ENCODE peak calls at places on chromosomes 7 and 10, in seven cellular contexts. One of them, this sample, is unnamed.

GRCh38 chr7:44244282-44244681 is 43.5 kb downstream of the YKT6 start:
- DNase-seq in neural progenitor cell: peak
- DNase-seq in cardiac muscle cell: peak
- DNase-seq in uterus: no peak
- DNase-seq in CD8-positive, alpha-beta T cell: no peak
- DNase-seq in IMR-90: no peak
- DNase-seq in testis: no peak
- DNase-seq in this sample: no peak

GRCh38 chr7:72161534-72161933 is 250.6 kb downstream of the CALN1 start:
- DNase-seq in neural progenitor cell: peak
- DNase-seq in cardiac muscle cell: no peak
- DNase-seq in uterus: no peak
- DNase-seq in CD8-positive, alpha-beta T cell: no peak
- DNase-seq in IMR-90: no peak
- DNase-seq in testis: no peak
- DNase-seq in this sample: no peak

GRCh38 chr10:65751896-65752295 is 1173.9 kb upstream of the LRRTM3 start:
- DNase-seq in neural progenitor cell: no peak
- DNase-seq in cardiac muscle cell: no peak
- DNase-seq in uterus: no peak
- DNase-seq in CD8-positive, alpha-beta T cell: no peak
- DNase-seq in IMR-90: no peak
- DNase-seq in testis: no peak
- DNase-seq in this sample: no peak

GRCh38 chr7:77426521-77427051 is 10.4 kb upstream of the GSAP start:
- DNase-seq in neural progenitor cell: peak
- DNase-seq in cardiac muscle cell: peak
- DNase-seq in uterus: no peak
- DNase-seq in CD8-positive, alpha-beta T cell: no peak
- DNase-seq in IMR-90: peak
- DNase-seq in testis: no peak
- DNase-seq in this sample: no peak

GRCh38 chr10:70622981-70623844 is 20.7 kb upstream of the PRF1 start:
- DNase-seq in neural progenitor cell: no peak
- DNase-seq in cardiac muscle cell: peak
- DNase-seq in uterus: no peak
- DNase-seq in CD8-positive, alpha-beta T cell: no peak
- DNase-seq in IMR-90: no peak
- DNase-seq in testis: no peak
- DNase-seq in this sample: no peak

GRCh38 chr10:102195301-102195870 is 30.7 kb upstream of the ELOVL3 start:
- DNase-seq in neural progenitor cell: no peak
- DNase-seq in cardiac muscle cell: no peak
- DNase-seq in uterus: no peak
- DNase-seq in CD8-positive, alpha-beta T cell: no peak
- DNase-seq in IMR-90: peak
- DNase-seq in testis: no peak
- DNase-seq in this sample: no peak

GRCh38 chr7:123557016-123557630 is 495 bp downstream of the NDUFA5 start:
- DNase-seq in neural progenitor cell: peak
- DNase-seq in cardiac muscle cell: peak
- DNase-seq in uterus: no peak
- DNase-seq in CD8-positive, alpha-beta T cell: no peak
- DNase-seq in IMR-90: peak
- DNase-seq in testis: peak
- DNase-seq in this sample: no peak

GRCh38 chr7:519974-520458 is 370 bp upstream of the PDGFA start:
- DNase-seq in neural progenitor cell: peak
- DNase-seq in cardiac muscle cell: peak
- DNase-seq in uterus: peak
- DNase-seq in CD8-positive, alpha-beta T cell: no peak
- DNase-seq in IMR-90: peak
- DNase-seq in testis: no peak
- DNase-seq in this sample: peak

GRCh38 chr7:513521-514166 is 6.0 kb downstream of the PDGFA start:
- DNase-seq in neural progenitor cell: no peak
- DNase-seq in cardiac muscle cell: peak
- DNase-seq in uterus: no peak
- DNase-seq in CD8-positive, alpha-beta T cell: no peak
- DNase-seq in IMR-90: peak
- DNase-seq in testis: no peak
- DNase-seq in this sample: no peak

GRCh38 chr10:110762109-110762848 is 109.4 kb upstream of the PDCD4 start:
- DNase-seq in neural progenitor cell: no peak
- DNase-seq in cardiac muscle cell: no peak
- DNase-seq in uterus: no peak
- DNase-seq in CD8-positive, alpha-beta T cell: no peak
- DNase-seq in IMR-90: no peak
- DNase-seq in testis: no peak
- DNase-seq in this sample: no peak

GRCh38 chr10:60139798-60140566 is 233.6 kb upstream of the CCDC6 start:
- DNase-seq in neural progenitor cell: peak
- DNase-seq in cardiac muscle cell: peak
- DNase-seq in uterus: no peak
- DNase-seq in CD8-positive, alpha-beta T cell: no peak
- DNase-seq in IMR-90: peak
- DNase-seq in testis: no peak
- DNase-seq in this sample: no peak

GRCh38 chr7:1938788-1939433 is 268.8 kb downstream of the ELFN1 start:
- DNase-seq in neural progenitor cell: no peak
- DNase-seq in cardiac muscle cell: no peak
- DNase-seq in uterus: no peak
- DNase-seq in CD8-positive, alpha-beta T cell: peak
- DNase-seq in IMR-90: no peak
- DNase-seq in testis: no peak
- DNase-seq in this sample: no peak

GRCh38 chr10:26799342-26799741 is 61.4 kb downstream of the ABI1 start:
- DNase-seq in neural progenitor cell: no peak
- DNase-seq in cardiac muscle cell: no peak
- DNase-seq in uterus: no peak
- DNase-seq in CD8-positive, alpha-beta T cell: no peak
- DNase-seq in IMR-90: no peak
- DNase-seq in testis: no peak
- DNase-seq in this sample: no peak

GRCh38 chr7:116534790-116535189 is 10.0 kb downstream of the CAV1 start:
- DNase-seq in neural progenitor cell: no peak
- DNase-seq in cardiac muscle cell: peak
- DNase-seq in uterus: peak
- DNase-seq in CD8-positive, alpha-beta T cell: no peak
- DNase-seq in IMR-90: no peak
- DNase-seq in testis: no peak
- DNase-seq in this sample: no peak
- H3K27ac ChIP-seq in neural progenitor cell: no peak
- H3K27ac ChIP-seq in cardiac muscle cell: no peak
- H3K27ac ChIP-seq in uterus: peak
- H3K27ac ChIP-seq in CD8-positive, alpha-beta T cell: no peak
- H3K27ac ChIP-seq in IMR-90: no peak
- H3K27ac ChIP-seq in testis: no peak
- H3K27ac ChIP-seq in this sample: no peak

GRCh38 chr10:127908106-127908957 is 1.4 kb downstream of the PTPRE start:
- DNase-seq in neural progenitor cell: no peak
- DNase-seq in cardiac muscle cell: peak
- DNase-seq in uterus: no peak
- DNase-seq in CD8-positive, alpha-beta T cell: no peak
- DNase-seq in IMR-90: peak
- DNase-seq in testis: no peak
- DNase-seq in this sample: no peak
- H3K4me3 ChIP-seq in neural progenitor cell: no peak
- H3K4me3 ChIP-seq in cardiac muscle cell: no peak
- H3K4me3 ChIP-seq in uterus: peak
- H3K4me3 ChIP-seq in CD8-positive, alpha-beta T cell: no peak
- H3K4me3 ChIP-seq in IMR-90: no peak
- H3K4me3 ChIP-seq in testis: peak
- H3K4me3 ChIP-seq in this sample: peak

GRCh38 chr7:115208710-115209540 is 287.0 kb downstream of the MDFIC start:
- DNase-seq in neural progenitor cell: no peak
- DNase-seq in cardiac muscle cell: no peak
- DNase-seq in uterus: no peak
- DNase-seq in CD8-positive, alpha-beta T cell: no peak
- DNase-seq in IMR-90: no peak
- DNase-seq in testis: no peak
- DNase-seq in this sample: no peak

GRCh38 chr7:115211171-115211570 is 289.3 kb downstream of the MDFIC start:
- DNase-seq in neural progenitor cell: no peak
- DNase-seq in cardiac muscle cell: no peak
- DNase-seq in uterus: no peak
- DNase-seq in CD8-positive, alpha-beta T cell: no peak
- DNase-seq in IMR-90: no peak
- DNase-seq in testis: no peak
- DNase-seq in this sample: no peak

GRCh38 chr7:115210552-115210951 is 288.7 kb downstream of the MDFIC start:
- DNase-seq in neural progenitor cell: no peak
- DNase-seq in cardiac muscle cell: no peak
- DNase-seq in uterus: no peak
- DNase-seq in CD8-positive, alpha-beta T cell: no peak
- DNase-seq in IMR-90: no peak
- DNase-seq in testis: no peak
- DNase-seq in this sample: no peak
- H3K27ac ChIP-seq in neural progenitor cell: no peak
- H3K27ac ChIP-seq in cardiac muscle cell: no peak
- H3K27ac ChIP-seq in uterus: no peak
- H3K27ac ChIP-seq in CD8-positive, alpha-beta T cell: no peak
- H3K27ac ChIP-seq in IMR-90: no peak
- H3K27ac ChIP-seq in testis: no peak
- H3K27ac ChIP-seq in this sample: no peak

GRCh38 chr10:126945351-126946035 is 40.3 kb downstream of the DOCK1 start:
- DNase-seq in neural progenitor cell: no peak
- DNase-seq in cardiac muscle cell: no peak
- DNase-seq in uterus: no peak
- DNase-seq in CD8-positive, alpha-beta T cell: no peak
- DNase-seq in IMR-90: no peak
- DNase-seq in testis: no peak
- DNase-seq in this sample: no peak
- H3K4me3 ChIP-seq in neural progenitor cell: no peak
- H3K4me3 ChIP-seq in cardiac muscle cell: no peak
- H3K4me3 ChIP-seq in uterus: no peak
- H3K4me3 ChIP-seq in CD8-positive, alpha-beta T cell: no peak
- H3K4me3 ChIP-seq in IMR-90: no peak
- H3K4me3 ChIP-seq in testis: no peak
- H3K4me3 ChIP-seq in this sample: no peak

GRCh38 chr10:122657255-122657654 is 42.4 kb downstream of the C10orf120 start:
- DNase-seq in neural progenitor cell: no peak
- DNase-seq in cardiac muscle cell: no peak
- DNase-seq in uterus: no peak
- DNase-seq in CD8-positive, alpha-beta T cell: no peak
- DNase-seq in IMR-90: no peak
- DNase-seq in testis: no peak
- DNase-seq in this sample: no peak
- H3K27ac ChIP-seq in neural progenitor cell: no peak
- H3K27ac ChIP-seq in cardiac muscle cell: no peak
- H3K27ac ChIP-seq in uterus: no peak
- H3K27ac ChIP-seq in CD8-positive, alpha-beta T cell: no peak
- H3K27ac ChIP-seq in IMR-90: no peak
- H3K27ac ChIP-seq in testis: no peak
- H3K27ac ChIP-seq in this sample: no peak

DNA sequence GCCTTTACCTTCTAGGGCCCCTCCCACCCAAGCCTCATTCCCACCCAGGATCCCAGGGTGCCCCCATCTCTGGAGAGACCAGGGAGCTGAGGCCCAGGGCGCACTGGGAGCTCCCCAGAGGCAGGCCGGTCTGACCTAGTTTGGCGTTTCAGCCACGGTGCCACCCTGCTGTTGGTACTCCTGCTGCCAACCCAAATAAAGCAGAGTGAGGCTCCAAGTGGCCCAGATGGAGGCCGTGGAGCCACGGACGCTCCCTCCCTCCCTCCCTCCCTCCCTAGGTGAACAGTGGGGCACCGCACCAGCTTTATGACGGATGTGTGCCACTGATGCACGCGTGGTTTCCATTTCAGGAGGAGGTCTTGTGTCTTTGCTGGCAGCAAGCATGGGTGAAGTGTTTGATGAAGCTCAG is 1.8 kb downstream of the INPP5A start:
- DNase-seq in neural progenitor cell: no peak
- DNase-seq in cardiac muscle cell: no peak
- DNase-seq in uterus: no peak
- DNase-seq in CD8-positive, alpha-beta T cell: no peak
- DNase-seq in IMR-90: no peak
- DNase-seq in testis: no peak
- DNase-seq in this sample: peak
- H3K4me3 ChIP-seq in neural progenitor cell: no peak
- H3K4me3 ChIP-seq in cardiac muscle cell: peak
- H3K4me3 ChIP-seq in uterus: peak
- H3K4me3 ChIP-seq in CD8-positive, alpha-beta T cell: peak
- H3K4me3 ChIP-seq in IMR-90: no peak
- H3K4me3 ChIP-seq in testis: peak
- H3K4me3 ChIP-seq in this sample: peak

DNA sequence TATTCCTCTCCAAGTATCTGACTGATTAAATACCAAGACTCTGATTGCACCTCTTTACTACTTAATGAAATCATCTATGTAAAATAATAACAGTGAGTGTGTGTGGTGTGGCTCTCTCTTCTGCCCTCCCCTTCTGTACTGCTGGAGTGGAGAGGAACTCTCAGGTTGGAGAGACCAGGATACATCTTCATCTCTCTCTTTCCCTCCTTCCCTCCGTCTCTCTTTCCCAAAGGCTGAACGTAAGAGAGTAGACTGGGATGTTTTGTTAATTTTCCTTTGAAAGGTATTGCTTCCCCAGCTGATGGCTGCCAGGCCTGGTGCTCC is 272 bp upstream of the GJC3 start:
- DNase-seq in neural progenitor cell: no peak
- DNase-seq in cardiac muscle cell: no peak
- DNase-seq in uterus: no peak
- DNase-seq in CD8-positive, alpha-beta T cell: no peak
- DNase-seq in IMR-90: no peak
- DNase-seq in testis: no peak
- DNase-seq in this sample: no peak
- H3K27ac ChIP-seq in neural progenitor cell: no peak
- H3K27ac ChIP-seq in cardiac muscle cell: no peak
- H3K27ac ChIP-seq in uterus: peak
- H3K27ac ChIP-seq in CD8-positive, alpha-beta T cell: no peak
- H3K27ac ChIP-seq in IMR-90: no peak
- H3K27ac ChIP-seq in testis: no peak
- H3K27ac ChIP-seq in this sample: no peak

DNA sequence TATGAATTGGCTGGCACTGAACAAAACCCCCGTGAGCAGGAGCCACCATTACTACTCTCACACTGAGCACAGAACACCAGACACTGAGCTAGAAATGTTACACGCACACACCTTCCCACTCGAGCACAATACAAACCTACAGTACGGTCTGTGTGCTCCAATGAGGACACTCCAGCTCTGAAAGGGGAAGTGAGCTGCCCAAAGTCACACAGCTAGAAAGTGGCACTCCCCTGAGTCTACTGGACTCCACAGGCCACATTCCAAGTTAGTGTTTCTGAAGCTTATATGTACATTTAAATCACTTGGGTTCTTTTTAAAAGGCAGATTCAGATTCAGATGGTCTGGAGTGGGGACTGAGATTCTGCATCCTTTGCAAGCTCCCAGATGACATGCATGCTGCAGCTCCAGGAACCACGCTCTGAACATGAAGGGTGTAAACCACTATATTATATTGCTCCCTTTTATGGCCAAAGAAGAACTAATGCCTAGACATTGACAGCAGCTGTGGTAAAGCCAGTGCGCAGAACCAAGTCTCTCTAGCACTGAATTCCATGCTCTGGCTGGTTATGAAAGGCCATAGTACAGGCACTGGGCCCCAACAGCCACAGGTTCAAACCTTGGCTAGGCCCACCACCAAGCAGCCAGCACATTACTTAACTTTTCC is 77.1 kb downstream of the FRMPD2 start:
- DNase-seq in neural progenitor cell: no peak
- DNase-seq in cardiac muscle cell: no peak
- DNase-seq in uterus: no peak
- DNase-seq in CD8-positive, alpha-beta T cell: no peak
- DNase-seq in IMR-90: no peak
- DNase-seq in testis: no peak
- DNase-seq in this sample: no peak
- H3K4me3 ChIP-seq in neural progenitor cell: no peak
- H3K4me3 ChIP-seq in cardiac muscle cell: no peak
- H3K4me3 ChIP-seq in uterus: no peak
- H3K4me3 ChIP-seq in CD8-positive, alpha-beta T cell: no peak
- H3K4me3 ChIP-seq in IMR-90: no peak
- H3K4me3 ChIP-seq in testis: no peak
- H3K4me3 ChIP-seq in this sample: no peak

GRCh38 chr10:34549001-34549400 is 266.1 kb downstream of the PARD3 start:
- DNase-seq in neural progenitor cell: no peak
- DNase-seq in cardiac muscle cell: no peak
- DNase-seq in uterus: no peak
- DNase-seq in CD8-positive, alpha-beta T cell: no peak
- DNase-seq in IMR-90: no peak
- DNase-seq in testis: no peak
- DNase-seq in this sample: no peak
- H3K27ac ChIP-seq in neural progenitor cell: no peak
- H3K27ac ChIP-seq in cardiac muscle cell: no peak
- H3K27ac ChIP-seq in uterus: no peak
- H3K27ac ChIP-seq in CD8-positive, alpha-beta T cell: no peak
- H3K27ac ChIP-seq in IMR-90: no peak
- H3K27ac ChIP-seq in testis: no peak
- H3K27ac ChIP-seq in this sample: no peak